ENCODE peak calls at places on chromosomes 13 and 19, in eight cellular contexts. One of them, this sample, is unnamed.

GRCh38 chr13:73000027-73000674 is 58.7 kb upstream of the KLF5 start:
- DNase-seq in left lung: no peak
- DNase-seq in uterus: no peak
- DNase-seq in AG10803: peak; percentile 8
- DNase-seq in fibroblast of villous mesenchyme: peak; percentile 17
- DNase-seq in fibroblast of mammary gland: peak; percentile 2
- DNase-seq in fibroblast of pulmonary artery: peak; percentile 54
- DNase-seq in tibial nerve: no peak
- DNase-seq in this sample: no peak

GRCh38 chr19:47741544-47742125 is 3.7 kb upstream of the NOP53 start:
- DNase-seq in fibroblast of pulmonary artery: no peak
- DNase-seq in uterus: peak; percentile 42
- DNase-seq in AG10803: no peak
- DNase-seq in tibial nerve: no peak
- DNase-seq in fibroblast of mammary gland: peak; percentile 18
- DNase-seq in fibroblast of villous mesenchyme: no peak
- DNase-seq in left lung: no peak
- DNase-seq in this sample: no peak

GRCh38 chr13:24763596-24764275 is at the start of gene RNF17:
- DNase-seq in tibial nerve: no peak
- DNase-seq in AG10803: no peak
- DNase-seq in fibroblast of villous mesenchyme: peak; percentile 55
- DNase-seq in fibroblast of pulmonary artery: no peak
- DNase-seq in uterus: no peak
- DNase-seq in left lung: no peak
- DNase-seq in fibroblast of mammary gland: no peak
- DNase-seq in this sample: no peak

GRCh38 chr19:51365211-51366049 is 758 bp downstream of the ETFB start:
- DNase-seq in tibial nerve: no peak
- DNase-seq in fibroblast of mammary gland: peak; percentile 71
- DNase-seq in AG10803: peak; percentile 41
- DNase-seq in left lung: no peak
- DNase-seq in fibroblast of villous mesenchyme: peak; percentile 32
- DNase-seq in fibroblast of pulmonary artery: peak; percentile 57
- DNase-seq in uterus: peak; percentile 30
- DNase-seq in this sample: no peak

GRCh38 chr19:4516199-4516938 is 1.9 kb downstream of the PLIN4 start:
- DNase-seq in AG10803: no peak
- DNase-seq in tibial nerve: no peak
- DNase-seq in fibroblast of villous mesenchyme: no peak
- DNase-seq in fibroblast of pulmonary artery: no peak
- DNase-seq in left lung: no peak
- DNase-seq in fibroblast of mammary gland: no peak
- DNase-seq in uterus: no peak
- DNase-seq in this sample: no peak

GRCh38 chr19:23190341-23190740 is 59.9 kb downstream of the ZNF724 start:
- DNase-seq in fibroblast of mammary gland: no peak
- DNase-seq in fibroblast of villous mesenchyme: no peak
- DNase-seq in left lung: no peak
- DNase-seq in fibroblast of pulmonary artery: no peak
- DNase-seq in uterus: no peak
- DNase-seq in AG10803: no peak
- DNase-seq in tibial nerve: no peak
- DNase-seq in this sample: no peak

GRCh38 chr13:94061316-94061715 is 418.2 kb downstream of the DCT start:
- DNase-seq in fibroblast of pulmonary artery: peak; percentile 19
- DNase-seq in AG10803: peak; percentile 65
- DNase-seq in tibial nerve: no peak
- DNase-seq in uterus: no peak
- DNase-seq in fibroblast of mammary gland: peak; percentile 68
- DNase-seq in fibroblast of villous mesenchyme: peak; percentile 55
- DNase-seq in left lung: no peak
- DNase-seq in this sample: no peak

GRCh38 chr13:29861694-29862110 is 11.3 kb upstream of the UBL3 start:
- DNase-seq in AG10803: peak; percentile 99
- DNase-seq in uterus: no peak
- DNase-seq in fibroblast of mammary gland: peak; percentile 95
- DNase-seq in tibial nerve: no peak
- DNase-seq in left lung: no peak
- DNase-seq in fibroblast of pulmonary artery: peak; percentile 20
- DNase-seq in fibroblast of villous mesenchyme: peak; percentile 51
- DNase-seq in this sample: no peak

GRCh38 chr19:33214621-33215020 is 11.0 kb downstream of the SLC7A10 start:
- DNase-seq in left lung: no peak
- DNase-seq in fibroblast of villous mesenchyme: peak; percentile 56
- DNase-seq in tibial nerve: no peak
- DNase-seq in fibroblast of pulmonary artery: peak; percentile 42
- DNase-seq in fibroblast of mammary gland: peak; percentile 23
- DNase-seq in uterus: no peak
- DNase-seq in AG10803: peak; percentile 15
- DNase-seq in this sample: peak; percentile 41

GRCh38 chr13:33089311-33089710 is 73.1 kb downstream of the KL start:
- DNase-seq in fibroblast of villous mesenchyme: no peak
- DNase-seq in AG10803: no peak
- DNase-seq in fibroblast of mammary gland: no peak
- DNase-seq in tibial nerve: no peak
- DNase-seq in fibroblast of pulmonary artery: no peak
- DNase-seq in uterus: no peak
- DNase-seq in left lung: no peak
- DNase-seq in this sample: no peak

GRCh38 chr19:6062274-6062673 is 48.0 kb downstream of the RFX2 start:
- DNase-seq in fibroblast of pulmonary artery: peak; percentile 40
- DNase-seq in tibial nerve: no peak
- DNase-seq in uterus: peak; percentile 61
- DNase-seq in fibroblast of villous mesenchyme: peak; percentile 61
- DNase-seq in fibroblast of mammary gland: peak; percentile 60
- DNase-seq in AG10803: peak; percentile 35
- DNase-seq in left lung: peak; percentile 79
- DNase-seq in this sample: no peak

GRCh38 chr13:113935081-113935511 is 38.8 kb downstream of the C13orf46 start:
- DNase-seq in fibroblast of pulmonary artery: no peak
- DNase-seq in tibial nerve: peak; percentile 5
- DNase-seq in left lung: peak; percentile 27
- DNase-seq in AG10803: no peak
- DNase-seq in fibroblast of villous mesenchyme: no peak
- DNase-seq in uterus: peak; percentile 14
- DNase-seq in fibroblast of mammary gland: no peak
- DNase-seq in this sample: peak; percentile 26

GRCh38 chr13:33937373-33938087 is 119.6 kb downstream of the RFC3 start:
- DNase-seq in fibroblast of villous mesenchyme: no peak
- DNase-seq in fibroblast of mammary gland: no peak
- DNase-seq in uterus: no peak
- DNase-seq in fibroblast of pulmonary artery: no peak
- DNase-seq in tibial nerve: no peak
- DNase-seq in left lung: no peak
- DNase-seq in AG10803: no peak
- DNase-seq in this sample: no peak

GRCh38 chr13:55234311-55234710 is 1906.4 kb upstream of the PRR20A start:
- DNase-seq in AG10803: no peak
- DNase-seq in fibroblast of villous mesenchyme: no peak
- DNase-seq in uterus: no peak
- DNase-seq in left lung: no peak
- DNase-seq in fibroblast of mammary gland: no peak
- DNase-seq in tibial nerve: no peak
- DNase-seq in fibroblast of pulmonary artery: no peak
- DNase-seq in this sample: no peak

GRCh38 chr13:84917252-84917878 is 881.9 kb downstream of the SLITRK6 start:
- DNase-seq in AG10803: peak; percentile 6
- DNase-seq in fibroblast of pulmonary artery: peak; percentile 54
- DNase-seq in left lung: no peak
- DNase-seq in tibial nerve: no peak
- DNase-seq in uterus: no peak
- DNase-seq in fibroblast of mammary gland: peak; percentile 22
- DNase-seq in fibroblast of villous mesenchyme: peak; percentile 3
- DNase-seq in this sample: no peak

DNA sequence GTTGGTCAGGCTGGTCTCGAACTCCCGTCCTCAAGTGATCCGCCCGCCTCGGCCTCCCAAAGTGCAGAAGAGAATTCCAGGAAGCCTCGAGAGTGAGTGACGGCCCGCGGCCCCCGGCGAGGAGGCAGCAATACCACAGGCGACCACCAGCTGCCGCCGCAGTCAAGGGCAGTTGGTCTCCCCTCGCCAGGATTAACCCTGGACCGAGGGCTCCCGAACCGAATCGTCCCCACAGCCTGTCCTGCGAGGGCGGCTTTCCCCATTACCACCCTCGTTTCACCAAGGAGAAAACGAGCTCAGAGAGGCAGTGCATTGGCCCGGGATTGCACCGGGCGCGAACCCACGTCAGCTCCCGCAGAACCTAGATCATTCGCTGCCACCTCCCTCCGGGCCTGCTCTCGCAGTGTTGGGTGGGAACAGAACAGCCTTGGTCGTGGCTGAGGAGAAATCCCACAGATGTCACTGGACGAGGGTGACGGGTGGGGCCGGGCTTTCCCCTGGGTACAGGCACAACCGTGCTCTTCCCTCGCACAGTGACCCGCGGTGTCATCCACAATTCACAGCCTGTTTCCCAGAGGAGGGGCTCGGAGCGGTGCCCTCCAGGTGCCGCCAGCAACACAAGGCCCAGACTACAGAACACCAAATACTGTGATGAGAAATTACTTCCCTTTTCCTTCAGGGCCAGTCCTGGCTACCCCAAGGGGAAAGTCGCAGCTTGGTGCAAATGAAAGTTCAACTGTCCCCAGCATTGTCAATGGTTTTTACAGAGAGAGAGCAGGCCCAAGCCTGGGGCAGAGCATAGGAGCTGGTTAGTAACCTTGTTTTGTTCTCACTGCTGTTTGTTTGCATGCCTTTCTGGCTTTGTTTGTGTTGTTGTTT is 24.8 kb downstream of the C2CD4C start:
- DNase-seq in fibroblast of mammary gland: no peak
- DNase-seq in fibroblast of villous mesenchyme: peak; percentile 44
- DNase-seq in left lung: no peak
- DNase-seq in AG10803: no peak
- DNase-seq in tibial nerve: no peak
- DNase-seq in uterus: no peak
- DNase-seq in fibroblast of pulmonary artery: peak; percentile 6
- DNase-seq in this sample: peak; percentile 65
- TF ChIP-seq CTCF in fibroblast of mammary gland: peak; percentile 14
- TF ChIP-seq CTCF in fibroblast of villous mesenchyme: peak; percentile 24
- TF ChIP-seq CTCF in left lung: no peak
- TF ChIP-seq CTCF in AG10803: peak; percentile 17
- TF ChIP-seq CTCF in tibial nerve: peak; percentile 40
- TF ChIP-seq CTCF in uterus: peak; percentile 23
- TF ChIP-seq CTCF in fibroblast of pulmonary artery: peak; percentile 23
- TF ChIP-seq CTCF in this sample: peak; percentile 73

GRCh38 chr19:30689474-30689873 is 317.3 kb downstream of the ZNF536 start:
- DNase-seq in left lung: no peak
- DNase-seq in fibroblast of mammary gland: no peak
- DNase-seq in tibial nerve: no peak
- DNase-seq in uterus: no peak
- DNase-seq in fibroblast of villous mesenchyme: no peak
- DNase-seq in fibroblast of pulmonary artery: no peak
- DNase-seq in AG10803: no peak
- DNase-seq in this sample: no peak
- TF ChIP-seq CTCF in left lung: no peak
- TF ChIP-seq CTCF in fibroblast of mammary gland: no peak
- TF ChIP-seq CTCF in tibial nerve: no peak
- TF ChIP-seq CTCF in uterus: no peak
- TF ChIP-seq CTCF in fibroblast of villous mesenchyme: no peak
- TF ChIP-seq CTCF in fibroblast of pulmonary artery: no peak
- TF ChIP-seq CTCF in AG10803: no peak
- TF ChIP-seq CTCF in this sample: peak; percentile 32

DNA sequence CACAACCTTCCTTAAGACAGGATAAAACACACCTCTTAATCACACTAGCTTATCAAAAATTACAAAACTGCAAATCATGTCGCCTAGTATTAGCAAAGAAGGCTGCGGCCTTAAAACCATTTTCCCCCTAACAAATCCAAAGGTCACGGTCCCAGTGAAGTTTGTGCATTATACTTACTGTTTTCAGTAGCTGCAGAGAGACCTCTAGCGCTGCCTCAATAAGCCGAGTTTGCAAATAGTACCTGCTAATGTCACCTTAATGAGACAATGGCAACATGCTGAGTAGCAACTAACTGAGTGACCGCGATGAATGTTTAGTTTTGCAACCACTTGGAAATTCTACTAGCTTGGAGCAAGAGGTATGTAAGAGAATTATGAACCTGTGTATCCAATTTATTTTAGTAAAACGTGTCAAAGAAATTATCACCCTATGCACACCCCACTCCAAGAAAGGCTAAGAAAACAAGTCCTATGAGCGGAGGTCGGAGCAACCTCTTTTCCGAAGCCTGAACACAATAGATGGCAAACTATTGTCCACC is 1.2 kb downstream of the KPNA3 start:
- DNase-seq in tibial nerve: no peak
- DNase-seq in AG10803: peak; percentile 14
- DNase-seq in fibroblast of pulmonary artery: peak; percentile 39
- DNase-seq in uterus: no peak
- DNase-seq in left lung: no peak
- DNase-seq in fibroblast of mammary gland: peak; percentile 46
- DNase-seq in fibroblast of villous mesenchyme: peak; percentile 36
- DNase-seq in this sample: no peak
- TF ChIP-seq CTCF in tibial nerve: no peak
- TF ChIP-seq CTCF in AG10803: no peak
- TF ChIP-seq CTCF in fibroblast of pulmonary artery: peak; percentile 6
- TF ChIP-seq CTCF in uterus: no peak
- TF ChIP-seq CTCF in left lung: no peak
- TF ChIP-seq CTCF in fibroblast of mammary gland: no peak
- TF ChIP-seq CTCF in fibroblast of villous mesenchyme: no peak
- TF ChIP-seq CTCF in this sample: no peak

GRCh38 chr13:37074703-37075102 is 15.2 kb upstream of the SUPT20H start:
- DNase-seq in fibroblast of mammary gland: peak; percentile 55
- DNase-seq in uterus: no peak
- DNase-seq in left lung: no peak
- DNase-seq in tibial nerve: no peak
- DNase-seq in AG10803: peak; percentile 59
- DNase-seq in fibroblast of pulmonary artery: peak; percentile 67
- DNase-seq in fibroblast of villous mesenchyme: peak; percentile 52
- DNase-seq in this sample: no peak
- TF ChIP-seq CTCF in fibroblast of mammary gland: peak; percentile 37
- TF ChIP-seq CTCF in uterus: peak; percentile 43
- TF ChIP-seq CTCF in left lung: peak; percentile 18
- TF ChIP-seq CTCF in tibial nerve: peak; percentile 46
- TF ChIP-seq CTCF in AG10803: peak; percentile 53
- TF ChIP-seq CTCF in fibroblast of pulmonary artery: peak; percentile 34
- TF ChIP-seq CTCF in fibroblast of villous mesenchyme: peak; percentile 36
- TF ChIP-seq CTCF in this sample: peak; percentile 30

DNA sequence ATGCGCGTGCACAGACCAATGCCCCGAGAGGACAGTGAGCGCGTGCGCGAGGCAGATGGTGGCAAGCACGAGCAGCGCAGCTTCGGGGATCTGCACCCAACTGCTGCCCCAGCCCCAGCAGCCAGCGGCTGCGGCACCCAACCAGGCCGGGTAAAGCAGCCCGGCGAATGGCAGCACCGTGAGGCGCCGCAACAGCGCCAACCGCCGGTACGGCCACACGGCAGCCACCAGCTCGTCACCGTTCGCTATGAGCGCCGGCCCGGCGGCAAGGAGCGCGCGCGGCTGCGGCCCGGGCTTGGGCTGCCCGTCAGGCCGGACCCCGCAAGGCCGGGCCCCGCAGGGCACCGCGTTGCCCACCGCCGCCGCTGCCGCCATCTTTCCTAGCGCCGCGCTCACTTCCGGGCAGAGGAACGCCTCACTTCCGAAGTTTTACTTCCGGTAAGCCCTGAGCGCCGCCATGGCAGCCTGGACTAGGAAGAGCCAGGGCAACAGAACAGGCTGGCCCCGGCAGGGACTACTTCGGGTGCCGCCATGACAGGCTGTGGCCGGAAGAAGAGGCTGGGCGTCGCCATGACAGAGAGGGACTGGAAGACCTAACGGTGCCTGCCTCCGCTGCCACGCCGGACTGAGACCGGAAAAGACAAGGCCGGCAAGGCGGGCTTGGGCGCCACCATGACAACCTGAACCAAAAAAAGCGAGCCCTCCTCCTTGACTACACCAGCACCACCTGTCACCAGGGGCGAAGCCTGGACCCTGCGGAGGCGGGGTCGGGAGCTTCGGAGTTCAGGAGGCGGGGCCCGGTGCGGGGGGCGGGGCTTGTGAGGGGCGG is at the start of gene ATP13A1:
- DNase-seq in tibial nerve: peak; percentile 92
- DNase-seq in left lung: peak; percentile 98
- DNase-seq in AG10803: peak; percentile 98
- DNase-seq in fibroblast of villous mesenchyme: peak; percentile 98
- DNase-seq in uterus: peak; percentile 96
- DNase-seq in fibroblast of mammary gland: peak; percentile 96
- DNase-seq in fibroblast of pulmonary artery: peak; percentile 98
- DNase-seq in this sample: peak; percentile 86
- TF ChIP-seq CTCF in tibial nerve: peak; percentile 46
- TF ChIP-seq CTCF in left lung: no peak
- TF ChIP-seq CTCF in AG10803: peak; percentile 14
- TF ChIP-seq CTCF in fibroblast of villous mesenchyme: no peak
- TF ChIP-seq CTCF in uterus: no peak
- TF ChIP-seq CTCF in fibroblast of mammary gland: no peak
- TF ChIP-seq CTCF in fibroblast of pulmonary artery: no peak
- TF ChIP-seq CTCF in this sample: no peak